ENCODE peak calls at places on chromosomes 16 and 17, in four cellular contexts. One of them, this sample, is unnamed.

GRCh38 chr17:62882284-62882683 is 74.2 kb upstream of the MARCHF10 start:
- DNase-seq in IMR-90: no peak
- DNase-seq in H9: no peak
- DNase-seq in H1: no peak
- DNase-seq in this sample: no peak

GRCh38 chr17:31369266-31369665 is 22.2 kb upstream of the RAB11FIP4 start:
- DNase-seq in H1: no peak
- DNase-seq in IMR-90: peak
- DNase-seq in H9: no peak
- DNase-seq in this sample: no peak

GRCh38 chr16:88418869-88419268 is 34.2 kb upstream of the ZFPM1 start:
- DNase-seq in H9: no peak
- DNase-seq in H1: no peak
- DNase-seq in IMR-90: no peak
- DNase-seq in this sample: no peak

GRCh38 chr17:79478051-79478461 is 132.8 kb downstream of the RBFOX3 start:
- DNase-seq in H9: no peak
- DNase-seq in IMR-90: no peak
- DNase-seq in H1: no peak
- DNase-seq in this sample: no peak

GRCh38 chr16:77169650-77170236 is 21.2 kb upstream of the MON1B start:
- DNase-seq in H9: peak
- DNase-seq in H1: peak
- DNase-seq in IMR-90: peak
- DNase-seq in this sample: peak

GRCh38 chr17:32445976-32446375 is 1.7 kb downstream of the PSMD11 start:
- DNase-seq in H9: no peak
- DNase-seq in H1: no peak
- DNase-seq in IMR-90: peak
- DNase-seq in this sample: no peak

GRCh38 chr16:5642470-5642869 is 544.9 kb upstream of the EEF2KMT start:
- DNase-seq in H9: no peak
- DNase-seq in IMR-90: no peak
- DNase-seq in H1: no peak
- DNase-seq in this sample: no peak

GRCh38 chr17:66255112-66255511 is 25.9 kb upstream of the APOH start:
- DNase-seq in H1: no peak
- DNase-seq in H9: no peak
- DNase-seq in IMR-90: peak
- DNase-seq in this sample: peak

GRCh38 chr17:68581863-68582645 is 19.1 kb downstream of the FAM20A start:
- DNase-seq in IMR-90: no peak
- DNase-seq in H1: no peak
- DNase-seq in H9: no peak
- DNase-seq in this sample: no peak

GRCh38 chr16:65740716-65741115 is 618.9 kb upstream of the CDH11 start:
- DNase-seq in H9: no peak
- DNase-seq in H1: no peak
- DNase-seq in IMR-90: peak
- DNase-seq in this sample: no peak

GRCh38 chr16:1980770-1981087 is 540 bp downstream of the NOXO1 start:
- DNase-seq in H9: no peak
- DNase-seq in H1: no peak
- DNase-seq in IMR-90: no peak
- DNase-seq in this sample: no peak

GRCh38 chr16:30028438-30029093 is 2.5 kb downstream of the TLCD3B start:
- DNase-seq in H9: peak
- DNase-seq in IMR-90: no peak
- DNase-seq in H1: no peak
- DNase-seq in this sample: peak

GRCh38 chr16:21265104-21265825 is 12.8 kb downstream of the CRYM start:
- DNase-seq in H9: no peak
- DNase-seq in IMR-90: no peak
- DNase-seq in H1: no peak
- DNase-seq in this sample: no peak

GRCh38 chr17:13311301-13311700 is 290.4 kb downstream of the HS3ST3A1 start:
- DNase-seq in IMR-90: peak
- DNase-seq in H1: no peak
- DNase-seq in H9: no peak
- DNase-seq in this sample: no peak

GRCh38 chr17:44807817-44808155 is 22.3 kb downstream of the GJC1 start:
- DNase-seq in IMR-90: no peak
- DNase-seq in H9: no peak
- DNase-seq in H1: no peak
- DNase-seq in this sample: no peak

GRCh38 chr17:38598536-38598935 is 7.2 kb downstream of the SRCIN1 start:
- DNase-seq in IMR-90: peak
- DNase-seq in H9: peak
- DNase-seq in H1: peak
- DNase-seq in this sample: peak

GRCh38 chr17:61597606-61598005 is 6.6 kb upstream of the NACA2 start:
- DNase-seq in H9: no peak
- DNase-seq in H1: no peak
- DNase-seq in IMR-90: no peak
- DNase-seq in this sample: no peak
- H3K56ac ChIP-seq in H9: no peak
- H3K56ac ChIP-seq in H1: no peak
- H3K56ac ChIP-seq in IMR-90: no peak
- H3K56ac ChIP-seq in this sample: no peak

GRCh38 chr16:50270510-50271147 is 4.3 kb downstream of the ADCY7 start:
- DNase-seq in IMR-90: no peak
- DNase-seq in H9: no peak
- DNase-seq in H1: no peak
- DNase-seq in this sample: no peak

GRCh38 chr16:50271148-50272041 is 5.0 kb downstream of the ADCY7 start:
- DNase-seq in H1: no peak
- DNase-seq in H9: no peak
- DNase-seq in IMR-90: no peak
- DNase-seq in this sample: no peak

GRCh38 chr16:50268352-50268751 is 2.0 kb downstream of the ADCY7 start:
- DNase-seq in H9: no peak
- DNase-seq in IMR-90: no peak
- DNase-seq in H1: no peak
- DNase-seq in this sample: no peak

GRCh38 chr16:50269061-50269705 is 2.8 kb downstream of the ADCY7 start:
- DNase-seq in H1: no peak
- DNase-seq in IMR-90: no peak
- DNase-seq in H9: peak
- DNase-seq in this sample: no peak

DNA sequence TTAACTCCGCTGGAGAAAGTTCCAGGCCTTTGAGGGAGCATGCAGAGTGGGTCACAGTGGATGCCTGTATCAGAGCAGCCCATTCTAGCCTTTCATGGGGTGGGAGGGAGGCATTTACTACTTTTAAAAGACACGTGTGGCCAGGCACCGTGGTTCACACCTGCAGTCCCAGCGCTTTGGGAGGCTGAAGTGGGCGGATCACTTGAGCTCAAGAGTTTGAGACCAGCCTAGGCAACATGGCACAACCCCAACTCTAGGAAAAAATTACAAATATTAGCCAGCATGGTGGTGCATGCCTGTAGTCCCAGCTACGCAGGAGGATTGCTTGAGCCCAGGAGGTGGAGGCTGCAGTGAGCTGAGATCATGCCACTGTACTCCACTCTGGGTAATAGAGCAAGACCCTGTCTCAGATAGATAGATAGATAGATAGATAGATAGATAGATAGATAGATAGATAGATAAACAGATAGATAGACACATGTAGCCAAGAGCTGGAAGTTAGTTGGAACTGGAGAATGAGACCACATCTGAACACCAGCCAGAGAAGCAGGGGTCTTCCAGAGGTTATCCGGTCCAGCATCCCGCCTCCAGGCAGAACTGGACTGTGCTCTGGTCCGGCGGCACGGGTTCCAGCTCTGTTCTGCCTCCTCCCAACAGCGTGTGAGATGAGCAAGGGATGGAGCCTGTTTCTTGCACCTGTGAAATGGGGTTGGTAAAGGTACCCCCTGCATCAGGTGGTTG is 3.6 kb downstream of the ADCY7 start:
- DNase-seq in H9: no peak
- DNase-seq in IMR-90: no peak
- DNase-seq in H1: no peak
- DNase-seq in this sample: no peak
- H3K56ac ChIP-seq in H9: no peak
- H3K56ac ChIP-seq in IMR-90: no peak
- H3K56ac ChIP-seq in H1: no peak
- H3K56ac ChIP-seq in this sample: no peak

GRCh38 chr16:76123966-76124365 is 153.2 kb upstream of the CNTNAP4 start:
- DNase-seq in IMR-90: no peak
- DNase-seq in H1: no peak
- DNase-seq in H9: no peak
- DNase-seq in this sample: no peak
- H3K56ac ChIP-seq in IMR-90: no peak
- H3K56ac ChIP-seq in H1: no peak
- H3K56ac ChIP-seq in H9: no peak
- H3K56ac ChIP-seq in this sample: no peak

DNA sequence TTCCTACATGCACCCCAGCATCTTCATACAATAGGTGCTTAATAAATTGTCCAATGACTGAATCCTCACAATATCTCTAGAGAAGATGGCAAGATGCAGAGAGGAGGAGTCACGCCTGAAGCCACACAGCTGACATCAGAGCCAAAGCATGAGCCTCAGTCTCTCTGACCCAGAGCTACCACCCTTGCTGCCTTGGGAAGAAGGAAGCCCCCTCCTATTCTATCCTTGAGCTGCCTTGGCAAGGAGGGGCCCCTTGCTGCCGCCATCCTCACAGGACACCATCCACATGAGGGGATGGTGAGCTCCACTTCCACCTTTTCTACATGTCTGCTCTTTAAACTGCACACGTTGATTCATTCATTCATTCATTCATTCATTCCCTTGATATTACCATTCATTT is 37.0 kb upstream of the C16orf78 start:
- DNase-seq in H9: no peak
- DNase-seq in H1: no peak
- DNase-seq in IMR-90: no peak
- DNase-seq in this sample: no peak
- H3K56ac ChIP-seq in H9: no peak
- H3K56ac ChIP-seq in H1: no peak
- H3K56ac ChIP-seq in IMR-90: no peak
- H3K56ac ChIP-seq in this sample: no peak

This sample was measured in mesendoderm.